ENCODE peak calls at places on chromosomes 16 and 17, in seven cellular contexts. One of them, this sample, is unnamed.

GRCh38 chr17:8956521-8956920 is 9.0 kb downstream of the PIK3R5 start:
- DNase-seq in effector memory CD4-positive, alpha-beta T cell: no peak
- DNase-seq in BJ: no peak
- DNase-seq in amniotic stem cell: no peak
- DNase-seq in stimulated activated CD4-positive, alpha-beta T cell treated with anti-CD3 and anti-CD28 coated beads, Interleukin-4, amount 100 ng/mL, for 4 hours: no peak
- DNase-seq in colonic mucosa: no peak
- DNase-seq in germinal center: no peak
- DNase-seq in this sample: no peak

GRCh38 chr16:1407749-1408148 is 6.8 kb downstream of the UNKL start:
- DNase-seq in amniotic stem cell: no peak
- DNase-seq in colonic mucosa: no peak
- DNase-seq in stimulated activated CD4-positive, alpha-beta T cell treated with anti-CD3 and anti-CD28 coated beads, Interleukin-4, amount 100 ng/mL, for 4 hours: no peak
- DNase-seq in effector memory CD4-positive, alpha-beta T cell: no peak
- DNase-seq in germinal center: no peak
- DNase-seq in BJ: no peak
- DNase-seq in this sample: no peak

GRCh38 chr17:73553311-73553710 is 90.9 kb downstream of the SDK2 start:
- DNase-seq in amniotic stem cell: no peak
- DNase-seq in effector memory CD4-positive, alpha-beta T cell: no peak
- DNase-seq in colonic mucosa: no peak
- DNase-seq in stimulated activated CD4-positive, alpha-beta T cell treated with anti-CD3 and anti-CD28 coated beads, Interleukin-4, amount 100 ng/mL, for 4 hours: no peak
- DNase-seq in BJ: no peak
- DNase-seq in germinal center: no peak
- DNase-seq in this sample: no peak

GRCh38 chr17:61179316-61179715 is 220.3 kb upstream of the TBX2 start:
- DNase-seq in amniotic stem cell: no peak
- DNase-seq in stimulated activated CD4-positive, alpha-beta T cell treated with anti-CD3 and anti-CD28 coated beads, Interleukin-4, amount 100 ng/mL, for 4 hours: no peak
- DNase-seq in BJ: no peak
- DNase-seq in effector memory CD4-positive, alpha-beta T cell: no peak
- DNase-seq in colonic mucosa: no peak
- DNase-seq in germinal center: no peak
- DNase-seq in this sample: no peak

GRCh38 chr16:86219655-86220445 is 290.5 kb upstream of the FOXF1 start:
- DNase-seq in stimulated activated CD4-positive, alpha-beta T cell treated with anti-CD3 and anti-CD28 coated beads, Interleukin-4, amount 100 ng/mL, for 4 hours: no peak
- DNase-seq in colonic mucosa: no peak
- DNase-seq in germinal center: no peak
- DNase-seq in BJ: no peak
- DNase-seq in effector memory CD4-positive, alpha-beta T cell: no peak
- DNase-seq in amniotic stem cell: no peak
- DNase-seq in this sample: no peak

GRCh38 chr16:86554599-86554916 is 477 bp downstream of the MTHFSD start:
- DNase-seq in amniotic stem cell: no peak
- DNase-seq in effector memory CD4-positive, alpha-beta T cell: no peak
- DNase-seq in stimulated activated CD4-positive, alpha-beta T cell treated with anti-CD3 and anti-CD28 coated beads, Interleukin-4, amount 100 ng/mL, for 4 hours: no peak
- DNase-seq in BJ: no peak
- DNase-seq in colonic mucosa: no peak
- DNase-seq in germinal center: no peak
- DNase-seq in this sample: no peak

GRCh38 chr17:75241996-75242460 is 19.4 kb downstream of the GGA3 start:
- DNase-seq in colonic mucosa: no peak
- DNase-seq in effector memory CD4-positive, alpha-beta T cell: no peak
- DNase-seq in germinal center: no peak
- DNase-seq in stimulated activated CD4-positive, alpha-beta T cell treated with anti-CD3 and anti-CD28 coated beads, Interleukin-4, amount 100 ng/mL, for 4 hours: no peak
- DNase-seq in BJ: no peak
- DNase-seq in amniotic stem cell: no peak
- DNase-seq in this sample: no peak

GRCh38 chr16:56728027-56728426 is 1.9 kb upstream of the NUP93 start:
- DNase-seq in amniotic stem cell: no peak
- DNase-seq in germinal center: no peak
- DNase-seq in effector memory CD4-positive, alpha-beta T cell: no peak
- DNase-seq in stimulated activated CD4-positive, alpha-beta T cell treated with anti-CD3 and anti-CD28 coated beads, Interleukin-4, amount 100 ng/mL, for 4 hours: no peak
- DNase-seq in colonic mucosa: no peak
- DNase-seq in BJ: no peak
- DNase-seq in this sample: no peak

GRCh38 chr17:59287452-59287851 is 44.0 kb upstream of the YPEL2 start:
- DNase-seq in stimulated activated CD4-positive, alpha-beta T cell treated with anti-CD3 and anti-CD28 coated beads, Interleukin-4, amount 100 ng/mL, for 4 hours: no peak
- DNase-seq in colonic mucosa: no peak
- DNase-seq in germinal center: no peak
- DNase-seq in effector memory CD4-positive, alpha-beta T cell: no peak
- DNase-seq in BJ: no peak
- DNase-seq in amniotic stem cell: no peak
- DNase-seq in this sample: no peak

GRCh38 chr16:54026456-54026855 is 260.1 kb downstream of the IRX3 start:
- DNase-seq in stimulated activated CD4-positive, alpha-beta T cell treated with anti-CD3 and anti-CD28 coated beads, Interleukin-4, amount 100 ng/mL, for 4 hours: no peak
- DNase-seq in BJ: no peak
- DNase-seq in germinal center: no peak
- DNase-seq in colonic mucosa: no peak
- DNase-seq in effector memory CD4-positive, alpha-beta T cell: no peak
- DNase-seq in amniotic stem cell: no peak
- DNase-seq in this sample: no peak

GRCh38 chr17:80789356-80789902 is 202.2 kb upstream of the CHMP6 start:
- DNase-seq in stimulated activated CD4-positive, alpha-beta T cell treated with anti-CD3 and anti-CD28 coated beads, Interleukin-4, amount 100 ng/mL, for 4 hours: no peak
- DNase-seq in amniotic stem cell: peak
- DNase-seq in colonic mucosa: no peak
- DNase-seq in effector memory CD4-positive, alpha-beta T cell: no peak
- DNase-seq in germinal center: no peak
- DNase-seq in BJ: peak
- DNase-seq in this sample: no peak

GRCh38 chr16:86626284-86626683 is 47.9 kb downstream of the FOXL1 start:
- DNase-seq in amniotic stem cell: no peak
- DNase-seq in colonic mucosa: no peak
- DNase-seq in BJ: no peak
- DNase-seq in germinal center: no peak
- DNase-seq in effector memory CD4-positive, alpha-beta T cell: no peak
- DNase-seq in stimulated activated CD4-positive, alpha-beta T cell treated with anti-CD3 and anti-CD28 coated beads, Interleukin-4, amount 100 ng/mL, for 4 hours: no peak
- DNase-seq in this sample: no peak

GRCh38 chr17:30913955-30914354 is 7.8 kb upstream of the ADAP2 start:
- DNase-seq in amniotic stem cell: no peak
- DNase-seq in BJ: no peak
- DNase-seq in stimulated activated CD4-positive, alpha-beta T cell treated with anti-CD3 and anti-CD28 coated beads, Interleukin-4, amount 100 ng/mL, for 4 hours: no peak
- DNase-seq in germinal center: no peak
- DNase-seq in colonic mucosa: no peak
- DNase-seq in effector memory CD4-positive, alpha-beta T cell: no peak
- DNase-seq in this sample: no peak

GRCh38 chr17:6994118-6994598 is 1.7 kb upstream of the ALOX12 start:
- DNase-seq in colonic mucosa: no peak
- DNase-seq in amniotic stem cell: no peak
- DNase-seq in stimulated activated CD4-positive, alpha-beta T cell treated with anti-CD3 and anti-CD28 coated beads, Interleukin-4, amount 100 ng/mL, for 4 hours: no peak
- DNase-seq in germinal center: no peak
- DNase-seq in BJ: no peak
- DNase-seq in effector memory CD4-positive, alpha-beta T cell: no peak
- DNase-seq in this sample: no peak

GRCh38 chr16:75044800-75045361 is 46.1 kb downstream of the ZNRF1 start:
- DNase-seq in stimulated activated CD4-positive, alpha-beta T cell treated with anti-CD3 and anti-CD28 coated beads, Interleukin-4, amount 100 ng/mL, for 4 hours: no peak
- DNase-seq in germinal center: no peak
- DNase-seq in amniotic stem cell: no peak
- DNase-seq in BJ: peak
- DNase-seq in colonic mucosa: no peak
- DNase-seq in effector memory CD4-positive, alpha-beta T cell: no peak
- DNase-seq in this sample: no peak

GRCh38 chr17:30600830-30601494 is 123.8 kb downstream of the GOSR1 start:
- DNase-seq in germinal center: peak
- DNase-seq in BJ: no peak
- DNase-seq in stimulated activated CD4-positive, alpha-beta T cell treated with anti-CD3 and anti-CD28 coated beads, Interleukin-4, amount 100 ng/mL, for 4 hours: peak
- DNase-seq in effector memory CD4-positive, alpha-beta T cell: no peak
- DNase-seq in colonic mucosa: peak
- DNase-seq in amniotic stem cell: no peak
- DNase-seq in this sample: no peak

GRCh38 chr16:49281843-49282642 is 405 bp upstream of the CBLN1 start:
- DNase-seq in BJ: no peak
- DNase-seq in effector memory CD4-positive, alpha-beta T cell: no peak
- DNase-seq in germinal center: peak
- DNase-seq in amniotic stem cell: no peak
- DNase-seq in colonic mucosa: peak
- DNase-seq in stimulated activated CD4-positive, alpha-beta T cell treated with anti-CD3 and anti-CD28 coated beads, Interleukin-4, amount 100 ng/mL, for 4 hours: peak
- DNase-seq in this sample: no peak

GRCh38 chr16:80831039-80831438 is 26.6 kb upstream of the CDYL2 start:
- DNase-seq in BJ: no peak
- DNase-seq in colonic mucosa: no peak
- DNase-seq in stimulated activated CD4-positive, alpha-beta T cell treated with anti-CD3 and anti-CD28 coated beads, Interleukin-4, amount 100 ng/mL, for 4 hours: no peak
- DNase-seq in effector memory CD4-positive, alpha-beta T cell: no peak
- DNase-seq in germinal center: no peak
- DNase-seq in amniotic stem cell: no peak
- DNase-seq in this sample: no peak

GRCh38 chr17:81710514-81711308 is 1.4 kb upstream of the SLC25A10 start:
- DNase-seq in BJ: no peak
- DNase-seq in germinal center: no peak
- DNase-seq in colonic mucosa: peak
- DNase-seq in amniotic stem cell: no peak
- DNase-seq in stimulated activated CD4-positive, alpha-beta T cell treated with anti-CD3 and anti-CD28 coated beads, Interleukin-4, amount 100 ng/mL, for 4 hours: peak
- DNase-seq in effector memory CD4-positive, alpha-beta T cell: no peak
- DNase-seq in this sample: no peak

GRCh38 chr17:36935681-36936454 is 1.4 kb upstream of the LHX1 start:
- DNase-seq in stimulated activated CD4-positive, alpha-beta T cell treated with anti-CD3 and anti-CD28 coated beads, Interleukin-4, amount 100 ng/mL, for 4 hours: no peak
- DNase-seq in effector memory CD4-positive, alpha-beta T cell: no peak
- DNase-seq in amniotic stem cell: no peak
- DNase-seq in BJ: no peak
- DNase-seq in germinal center: no peak
- DNase-seq in colonic mucosa: no peak
- DNase-seq in this sample: no peak

GRCh38 chr16:53372942-53373871 is 61.1 kb upstream of the RBL2 start:
- DNase-seq in effector memory CD4-positive, alpha-beta T cell: peak
- DNase-seq in amniotic stem cell: no peak
- DNase-seq in BJ: no peak
- DNase-seq in germinal center: peak
- DNase-seq in stimulated activated CD4-positive, alpha-beta T cell treated with anti-CD3 and anti-CD28 coated beads, Interleukin-4, amount 100 ng/mL, for 4 hours: peak
- DNase-seq in colonic mucosa: peak
- DNase-seq in this sample: no peak

GRCh38 chr16:89720520-89720858 is 209 bp downstream of the VPS9D1 start:
- DNase-seq in amniotic stem cell: no peak
- DNase-seq in effector memory CD4-positive, alpha-beta T cell: no peak
- DNase-seq in BJ: no peak
- DNase-seq in germinal center: no peak
- DNase-seq in stimulated activated CD4-positive, alpha-beta T cell treated with anti-CD3 and anti-CD28 coated beads, Interleukin-4, amount 100 ng/mL, for 4 hours: no peak
- DNase-seq in colonic mucosa: peak
- DNase-seq in this sample: no peak

GRCh38 chr16:15907863-15908478 is 19.6 kb upstream of the CEP20 start:
- DNase-seq in germinal center: peak
- DNase-seq in colonic mucosa: peak
- DNase-seq in stimulated activated CD4-positive, alpha-beta T cell treated with anti-CD3 and anti-CD28 coated beads, Interleukin-4, amount 100 ng/mL, for 4 hours: no peak
- DNase-seq in BJ: no peak
- DNase-seq in effector memory CD4-positive, alpha-beta T cell: no peak
- DNase-seq in amniotic stem cell: no peak
- DNase-seq in this sample: no peak

GRCh38 chr17:29005936-29006438 is at the start of gene SEZ6:
- DNase-seq in BJ: no peak
- DNase-seq in amniotic stem cell: peak
- DNase-seq in effector memory CD4-positive, alpha-beta T cell: peak
- DNase-seq in germinal center: peak
- DNase-seq in stimulated activated CD4-positive, alpha-beta T cell treated with anti-CD3 and anti-CD28 coated beads, Interleukin-4, amount 100 ng/mL, for 4 hours: peak
- DNase-seq in colonic mucosa: peak
- DNase-seq in this sample: no peak

GRCh38 chr17:80942360-80943345 is 49.0 kb upstream of the CHMP6 start:
- DNase-seq in BJ: peak
- DNase-seq in amniotic stem cell: no peak
- DNase-seq in colonic mucosa: peak
- DNase-seq in germinal center: no peak
- DNase-seq in stimulated activated CD4-positive, alpha-beta T cell treated with anti-CD3 and anti-CD28 coated beads, Interleukin-4, amount 100 ng/mL, for 4 hours: no peak
- DNase-seq in effector memory CD4-positive, alpha-beta T cell: no peak
- DNase-seq in this sample: no peak

GRCh38 chr16:4664538-4665418 is 28.6 kb upstream of the NUDT16L1 start:
- DNase-seq in amniotic stem cell: no peak
- DNase-seq in stimulated activated CD4-positive, alpha-beta T cell treated with anti-CD3 and anti-CD28 coated beads, Interleukin-4, amount 100 ng/mL, for 4 hours: peak
- DNase-seq in colonic mucosa: peak
- DNase-seq in effector memory CD4-positive, alpha-beta T cell: peak
- DNase-seq in germinal center: no peak
- DNase-seq in BJ: no peak
- DNase-seq in this sample: peak

GRCh38 chr17:80752369-80752705 is 207.7 kb downstream of the RPTOR start:
- DNase-seq in colonic mucosa: no peak
- DNase-seq in effector memory CD4-positive, alpha-beta T cell: no peak
- DNase-seq in BJ: no peak
- DNase-seq in stimulated activated CD4-positive, alpha-beta T cell treated with anti-CD3 and anti-CD28 coated beads, Interleukin-4, amount 100 ng/mL, for 4 hours: no peak
- DNase-seq in germinal center: no peak
- DNase-seq in amniotic stem cell: no peak
- DNase-seq in this sample: no peak

GRCh38 chr17:82489117-82489516 is 30.4 kb upstream of the FOXK2 start:
- DNase-seq in effector memory CD4-positive, alpha-beta T cell: no peak
- DNase-seq in BJ: no peak
- DNase-seq in amniotic stem cell: no peak
- DNase-seq in germinal center: no peak
- DNase-seq in stimulated activated CD4-positive, alpha-beta T cell treated with anti-CD3 and anti-CD28 coated beads, Interleukin-4, amount 100 ng/mL, for 4 hours: no peak
- DNase-seq in colonic mucosa: no peak
- DNase-seq in this sample: no peak

GRCh38 chr17:35849469-35850348 is 19.0 kb downstream of the HEATR9 start:
- DNase-seq in BJ: peak
- DNase-seq in germinal center: peak
- DNase-seq in stimulated activated CD4-positive, alpha-beta T cell treated with anti-CD3 and anti-CD28 coated beads, Interleukin-4, amount 100 ng/mL, for 4 hours: peak
- DNase-seq in colonic mucosa: peak
- DNase-seq in amniotic stem cell: no peak
- DNase-seq in effector memory CD4-positive, alpha-beta T cell: peak
- DNase-seq in this sample: peak

GRCh38 chr16:13291934-13292333 is 390.5 kb downstream of the SHISA9 start:
- DNase-seq in amniotic stem cell: no peak
- DNase-seq in BJ: no peak
- DNase-seq in germinal center: no peak
- DNase-seq in stimulated activated CD4-positive, alpha-beta T cell treated with anti-CD3 and anti-CD28 coated beads, Interleukin-4, amount 100 ng/mL, for 4 hours: no peak
- DNase-seq in colonic mucosa: no peak
- DNase-seq in effector memory CD4-positive, alpha-beta T cell: no peak
- DNase-seq in this sample: no peak

GRCh38 chr16:88377961-88378360 is 4.8 kb upstream of the ZNF469 start:
- DNase-seq in stimulated activated CD4-positive, alpha-beta T cell treated with anti-CD3 and anti-CD28 coated beads, Interleukin-4, amount 100 ng/mL, for 4 hours: no peak
- DNase-seq in amniotic stem cell: no peak
- DNase-seq in colonic mucosa: no peak
- DNase-seq in germinal center: no peak
- DNase-seq in effector memory CD4-positive, alpha-beta T cell: no peak
- DNase-seq in BJ: no peak
- DNase-seq in this sample: no peak

GRCh38 chr17:7213895-7214299 is 5.7 kb downstream of the DLG4 start:
- DNase-seq in amniotic stem cell: no peak
- DNase-seq in BJ: no peak
- DNase-seq in germinal center: no peak
- DNase-seq in colonic mucosa: no peak
- DNase-seq in stimulated activated CD4-positive, alpha-beta T cell treated with anti-CD3 and anti-CD28 coated beads, Interleukin-4, amount 100 ng/mL, for 4 hours: no peak
- DNase-seq in effector memory CD4-positive, alpha-beta T cell: no peak
- DNase-seq in this sample: no peak

GRCh38 chr17:49404371-49404770 is 10.3 kb downstream of the PHB1 start:
- DNase-seq in stimulated activated CD4-positive, alpha-beta T cell treated with anti-CD3 and anti-CD28 coated beads, Interleukin-4, amount 100 ng/mL, for 4 hours: no peak
- DNase-seq in colonic mucosa: no peak
- DNase-seq in effector memory CD4-positive, alpha-beta T cell: no peak
- DNase-seq in BJ: no peak
- DNase-seq in amniotic stem cell: no peak
- DNase-seq in germinal center: no peak
- DNase-seq in this sample: no peak

GRCh38 chr17:69245617-69246016 is 17.0 kb upstream of the ABCA10 start:
- DNase-seq in effector memory CD4-positive, alpha-beta T cell: no peak
- DNase-seq in colonic mucosa: no peak
- DNase-seq in BJ: no peak
- DNase-seq in germinal center: no peak
- DNase-seq in stimulated activated CD4-positive, alpha-beta T cell treated with anti-CD3 and anti-CD28 coated beads, Interleukin-4, amount 100 ng/mL, for 4 hours: no peak
- DNase-seq in amniotic stem cell: no peak
- DNase-seq in this sample: no peak

GRCh38 chr16:11328172-11329079 is 16.8 kb upstream of the RMI2 start:
- DNase-seq in amniotic stem cell: peak
- DNase-seq in colonic mucosa: peak
- DNase-seq in BJ: peak
- DNase-seq in stimulated activated CD4-positive, alpha-beta T cell treated with anti-CD3 and anti-CD28 coated beads, Interleukin-4, amount 100 ng/mL, for 4 hours: peak
- DNase-seq in germinal center: peak
- DNase-seq in effector memory CD4-positive, alpha-beta T cell: peak
- DNase-seq in this sample: peak

GRCh38 chr17:82302498-82302963 is 14.9 kb downstream of the CD7 start:
- DNase-seq in colonic mucosa: no peak
- DNase-seq in BJ: no peak
- DNase-seq in stimulated activated CD4-positive, alpha-beta T cell treated with anti-CD3 and anti-CD28 coated beads, Interleukin-4, amount 100 ng/mL, for 4 hours: no peak
- DNase-seq in effector memory CD4-positive, alpha-beta T cell: no peak
- DNase-seq in germinal center: no peak
- DNase-seq in amniotic stem cell: no peak
- DNase-seq in this sample: no peak

GRCh38 chr17:7294614-7295153 is at the start of gene YBX2:
- DNase-seq in amniotic stem cell: no peak
- DNase-seq in germinal center: peak
- DNase-seq in effector memory CD4-positive, alpha-beta T cell: peak
- DNase-seq in stimulated activated CD4-positive, alpha-beta T cell treated with anti-CD3 and anti-CD28 coated beads, Interleukin-4, amount 100 ng/mL, for 4 hours: peak
- DNase-seq in colonic mucosa: peak
- DNase-seq in BJ: no peak
- DNase-seq in this sample: no peak